ENCODE peak calls at places on chromosomes 5 and 9, in eight cellular contexts. One of them, this sample, is unnamed.

GRCh38 chr5:141640051-141640415 is 3.2 kb downstream of the RELL2 start:
- DNase-seq in pancreas: no peak
- DNase-seq in GM12865: no peak
- DNase-seq in dermis microvascular lymphatic vessel endothelial cell: no peak
- DNase-seq in hippocampal formation: no peak
- DNase-seq in nucleus accumbens: no peak
- DNase-seq in fibroblast of pulmonary artery: no peak
- DNase-seq in midbrain: no peak
- DNase-seq in this sample: no peak

GRCh38 chr5:136164226-136164625 is 28.7 kb downstream of the SMIM32 start:
- DNase-seq in pancreas: no peak
- DNase-seq in GM12865: peak; percentile 8
- DNase-seq in dermis microvascular lymphatic vessel endothelial cell: no peak
- DNase-seq in hippocampal formation: no peak
- DNase-seq in nucleus accumbens: no peak
- DNase-seq in fibroblast of pulmonary artery: no peak
- DNase-seq in midbrain: no peak
- DNase-seq in this sample: no peak

GRCh38 chr5:51559390-51559789 is 176.1 kb downstream of the ISL1 start:
- DNase-seq in pancreas: no peak
- DNase-seq in GM12865: no peak
- DNase-seq in dermis microvascular lymphatic vessel endothelial cell: no peak
- DNase-seq in hippocampal formation: no peak
- DNase-seq in nucleus accumbens: no peak
- DNase-seq in fibroblast of pulmonary artery: no peak
- DNase-seq in midbrain: no peak
- DNase-seq in this sample: no peak

GRCh38 chr9:124809741-124810500 is 33.0 kb downstream of the OLFML2A start:
- DNase-seq in pancreas: no peak
- DNase-seq in GM12865: no peak
- DNase-seq in dermis microvascular lymphatic vessel endothelial cell: no peak
- DNase-seq in hippocampal formation: no peak
- DNase-seq in nucleus accumbens: no peak
- DNase-seq in fibroblast of pulmonary artery: no peak
- DNase-seq in midbrain: no peak
- DNase-seq in this sample: no peak

GRCh38 chr9:20593131-20593530 is 29.2 kb downstream of the MLLT3 start:
- DNase-seq in pancreas: no peak
- DNase-seq in GM12865: no peak
- DNase-seq in dermis microvascular lymphatic vessel endothelial cell: no peak
- DNase-seq in hippocampal formation: no peak
- DNase-seq in nucleus accumbens: no peak
- DNase-seq in fibroblast of pulmonary artery: no peak
- DNase-seq in midbrain: no peak
- DNase-seq in this sample: no peak

GRCh38 chr9:98081477-98082219 is 25.1 kb downstream of the NANS start:
- DNase-seq in pancreas: no peak
- DNase-seq in GM12865: no peak
- DNase-seq in dermis microvascular lymphatic vessel endothelial cell: peak; percentile 59
- DNase-seq in hippocampal formation: no peak
- DNase-seq in nucleus accumbens: no peak
- DNase-seq in fibroblast of pulmonary artery: peak; percentile 31
- DNase-seq in midbrain: no peak
- DNase-seq in this sample: peak; percentile 72

GRCh38 chr5:78295035-78295961 is 800 bp upstream of the AP3B1 start:
- DNase-seq in pancreas: peak; percentile 40
- DNase-seq in GM12865: peak; percentile 47
- DNase-seq in dermis microvascular lymphatic vessel endothelial cell: peak; percentile 8
- DNase-seq in hippocampal formation: no peak
- DNase-seq in nucleus accumbens: no peak
- DNase-seq in fibroblast of pulmonary artery: no peak
- DNase-seq in midbrain: no peak
- DNase-seq in this sample: peak; percentile 75

GRCh38 chr9:113611461-113612215 is 148.1 kb downstream of the RGS3 start:
- DNase-seq in pancreas: no peak
- DNase-seq in GM12865: no peak
- DNase-seq in dermis microvascular lymphatic vessel endothelial cell: no peak
- DNase-seq in hippocampal formation: no peak
- DNase-seq in nucleus accumbens: no peak
- DNase-seq in fibroblast of pulmonary artery: no peak
- DNase-seq in midbrain: no peak
- DNase-seq in this sample: peak; percentile 39

GRCh38 chr5:139964266-139964993 is 78.7 kb downstream of the NRG2 start:
- DNase-seq in pancreas: no peak
- DNase-seq in GM12865: peak; percentile 80
- DNase-seq in dermis microvascular lymphatic vessel endothelial cell: no peak
- DNase-seq in hippocampal formation: no peak
- DNase-seq in nucleus accumbens: no peak
- DNase-seq in fibroblast of pulmonary artery: no peak
- DNase-seq in midbrain: no peak
- DNase-seq in this sample: peak; percentile 19

GRCh38 chr9:3777137-3777536 is 251.3 kb upstream of the RFX3 start:
- DNase-seq in pancreas: no peak
- DNase-seq in GM12865: no peak
- DNase-seq in dermis microvascular lymphatic vessel endothelial cell: no peak
- DNase-seq in hippocampal formation: no peak
- DNase-seq in nucleus accumbens: no peak
- DNase-seq in fibroblast of pulmonary artery: no peak
- DNase-seq in midbrain: no peak
- DNase-seq in this sample: no peak

GRCh38 chr5:12661617-12662370 is 757.5 kb upstream of the CTNND2 start:
- DNase-seq in pancreas: no peak
- DNase-seq in GM12865: no peak
- DNase-seq in dermis microvascular lymphatic vessel endothelial cell: no peak
- DNase-seq in hippocampal formation: no peak
- DNase-seq in nucleus accumbens: no peak
- DNase-seq in fibroblast of pulmonary artery: no peak
- DNase-seq in midbrain: no peak
- DNase-seq in this sample: no peak

GRCh38 chr9:114316605-114317230 is 6.2 kb upstream of the ORM1 start:
- DNase-seq in pancreas: peak; percentile 10
- DNase-seq in GM12865: no peak
- DNase-seq in dermis microvascular lymphatic vessel endothelial cell: no peak
- DNase-seq in hippocampal formation: no peak
- DNase-seq in nucleus accumbens: no peak
- DNase-seq in fibroblast of pulmonary artery: no peak
- DNase-seq in midbrain: no peak
- DNase-seq in this sample: peak; percentile 33

GRCh38 chr5:166726406-166726805 is 1565.0 kb upstream of the WWC1 start:
- DNase-seq in pancreas: no peak
- DNase-seq in GM12865: no peak
- DNase-seq in dermis microvascular lymphatic vessel endothelial cell: no peak
- DNase-seq in hippocampal formation: no peak
- DNase-seq in nucleus accumbens: no peak
- DNase-seq in fibroblast of pulmonary artery: no peak
- DNase-seq in midbrain: no peak
- DNase-seq in this sample: no peak

GRCh38 chr5:82849885-82850284 is 227.3 kb downstream of the TMEM167A start:
- DNase-seq in pancreas: no peak
- DNase-seq in GM12865: no peak
- DNase-seq in dermis microvascular lymphatic vessel endothelial cell: no peak
- DNase-seq in hippocampal formation: no peak
- DNase-seq in nucleus accumbens: no peak
- DNase-seq in fibroblast of pulmonary artery: no peak
- DNase-seq in midbrain: no peak
- DNase-seq in this sample: no peak

GRCh38 chr9:136599811-136600660 is 54.2 kb upstream of the NOTCH1 start:
- DNase-seq in pancreas: no peak
- DNase-seq in GM12865: no peak
- DNase-seq in dermis microvascular lymphatic vessel endothelial cell: no peak
- DNase-seq in hippocampal formation: peak; percentile 78
- DNase-seq in nucleus accumbens: peak; percentile 86
- DNase-seq in fibroblast of pulmonary artery: no peak
- DNase-seq in midbrain: peak; percentile 78
- DNase-seq in this sample: no peak

GRCh38 chr5:136174021-136174659 is 18.8 kb downstream of the SMIM32 start:
- DNase-seq in pancreas: no peak
- DNase-seq in GM12865: peak; percentile 60
- DNase-seq in dermis microvascular lymphatic vessel endothelial cell: peak; percentile 67
- DNase-seq in hippocampal formation: peak; percentile 82
- DNase-seq in nucleus accumbens: no peak
- DNase-seq in fibroblast of pulmonary artery: peak; percentile 80
- DNase-seq in midbrain: peak; percentile 65
- DNase-seq in this sample: no peak

GRCh38 chr9:136051568-136052432 is 43.3 kb downstream of the NACC2 start:
- DNase-seq in pancreas: peak; percentile 72
- DNase-seq in GM12865: no peak
- DNase-seq in dermis microvascular lymphatic vessel endothelial cell: peak; percentile 96
- DNase-seq in hippocampal formation: peak; percentile 92
- DNase-seq in nucleus accumbens: peak; percentile 90
- DNase-seq in fibroblast of pulmonary artery: peak; percentile 91
- DNase-seq in midbrain: peak; percentile 94
- DNase-seq in this sample: peak; percentile 82

GRCh38 chr5:2169417-2169787 is 286.7 kb upstream of the IRX4 start:
- DNase-seq in pancreas: no peak
- DNase-seq in GM12865: no peak
- DNase-seq in dermis microvascular lymphatic vessel endothelial cell: no peak
- DNase-seq in hippocampal formation: no peak
- DNase-seq in nucleus accumbens: no peak
- DNase-seq in fibroblast of pulmonary artery: no peak
- DNase-seq in midbrain: no peak
- DNase-seq in this sample: no peak

GRCh38 chr5:147956064-147956841 is 49.9 kb upstream of the C5orf46 start:
- DNase-seq in pancreas: no peak
- DNase-seq in GM12865: no peak
- DNase-seq in dermis microvascular lymphatic vessel endothelial cell: no peak
- DNase-seq in hippocampal formation: no peak
- DNase-seq in nucleus accumbens: no peak
- DNase-seq in fibroblast of pulmonary artery: no peak
- DNase-seq in midbrain: no peak
- DNase-seq in this sample: no peak

GRCh38 chr9:81002242-81002641 is 687.1 kb downstream of the TLE1 start:
- DNase-seq in pancreas: no peak
- DNase-seq in GM12865: peak; percentile 11
- DNase-seq in dermis microvascular lymphatic vessel endothelial cell: no peak
- DNase-seq in hippocampal formation: no peak
- DNase-seq in nucleus accumbens: no peak
- DNase-seq in fibroblast of pulmonary artery: no peak
- DNase-seq in midbrain: no peak
- DNase-seq in this sample: no peak

GRCh38 chr5:65059681-65060598 is 291.2 kb downstream of the CWC27 start:
- DNase-seq in pancreas: no peak
- DNase-seq in GM12865: peak; percentile 68
- DNase-seq in dermis microvascular lymphatic vessel endothelial cell: peak; percentile 76
- DNase-seq in hippocampal formation: no peak
- DNase-seq in nucleus accumbens: no peak
- DNase-seq in fibroblast of pulmonary artery: peak; percentile 45
- DNase-seq in midbrain: no peak
- DNase-seq in this sample: no peak

This sample was measured in upper lobe of right lung.